ENCODE peak calls at places on chromosomes 7 and 10, in ten cellular contexts. One of them, this sample, is unnamed.
A peak's percentile ranks its signal among the peaks of the same experiment; 100 is the strongest.

GRCh38 chr7:106626376-106627293 is 34.3 kb downstream of the CCDC71L start:
- DNase-seq in posterior vena cava: no peak
- DNase-seq in germinal center: no peak
- DNase-seq in NCI-H2107: no peak
- DNase-seq in natural killer cell: no peak
- DNase-seq in EL: no peak
- DNase-seq in RKO: no peak
- DNase-seq in GM18507: no peak
- DNase-seq in stomach: no peak
- DNase-seq in stimulated activated CD4-positive, alpha-beta T cell treated with anti-CD3 and anti-CD28 coated beads, Interleukin-1b, Interleukin-23, amount 100 ng/mL, for 1 hour: no peak
- DNase-seq in this sample: no peak

GRCh38 chr7:894164-894867 is 18.0 kb downstream of the GET4 start:
- DNase-seq in posterior vena cava: no peak
- DNase-seq in germinal center: no peak
- DNase-seq in NCI-H2107: no peak
- DNase-seq in natural killer cell: no peak
- DNase-seq in EL: no peak
- DNase-seq in RKO: no peak
- DNase-seq in GM18507: no peak
- DNase-seq in stomach: no peak
- DNase-seq in stimulated activated CD4-positive, alpha-beta T cell treated with anti-CD3 and anti-CD28 coated beads, Interleukin-1b, Interleukin-23, amount 100 ng/mL, for 1 hour: no peak
- DNase-seq in this sample: no peak

GRCh38 chr7:138975343-138976104 is 5.7 kb downstream of the KIAA1549 start:
- DNase-seq in posterior vena cava: no peak
- DNase-seq in germinal center: no peak
- DNase-seq in NCI-H2107: peak; percentile 35
- DNase-seq in natural killer cell: no peak
- DNase-seq in EL: no peak
- DNase-seq in RKO: no peak
- DNase-seq in GM18507: no peak
- DNase-seq in stomach: no peak
- DNase-seq in stimulated activated CD4-positive, alpha-beta T cell treated with anti-CD3 and anti-CD28 coated beads, Interleukin-1b, Interleukin-23, amount 100 ng/mL, for 1 hour: no peak
- DNase-seq in this sample: no peak

GRCh38 chr10:48400850-48401220 is 94.4 kb downstream of the MAPK8 start:
- DNase-seq in posterior vena cava: no peak
- DNase-seq in germinal center: no peak
- DNase-seq in NCI-H2107: no peak
- DNase-seq in natural killer cell: no peak
- DNase-seq in EL: no peak
- DNase-seq in RKO: no peak
- DNase-seq in GM18507: no peak
- DNase-seq in stomach: no peak
- DNase-seq in stimulated activated CD4-positive, alpha-beta T cell treated with anti-CD3 and anti-CD28 coated beads, Interleukin-1b, Interleukin-23, amount 100 ng/mL, for 1 hour: no peak
- DNase-seq in this sample: no peak

GRCh38 chr7:28481131-28481926 is 69.0 kb downstream of the CREB5 start:
- DNase-seq in posterior vena cava: no peak
- DNase-seq in germinal center: no peak
- DNase-seq in NCI-H2107: no peak
- DNase-seq in natural killer cell: no peak
- DNase-seq in EL: peak; percentile 69
- DNase-seq in RKO: no peak
- DNase-seq in GM18507: peak; percentile 9
- DNase-seq in stomach: no peak
- DNase-seq in stimulated activated CD4-positive, alpha-beta T cell treated with anti-CD3 and anti-CD28 coated beads, Interleukin-1b, Interleukin-23, amount 100 ng/mL, for 1 hour: no peak
- DNase-seq in this sample: no peak

GRCh38 chr7:135519871-135520270 is 10.0 kb upstream of the CNOT4 start:
- DNase-seq in posterior vena cava: no peak
- DNase-seq in germinal center: no peak
- DNase-seq in NCI-H2107: no peak
- DNase-seq in natural killer cell: no peak
- DNase-seq in EL: no peak
- DNase-seq in RKO: no peak
- DNase-seq in GM18507: no peak
- DNase-seq in stomach: no peak
- DNase-seq in stimulated activated CD4-positive, alpha-beta T cell treated with anti-CD3 and anti-CD28 coated beads, Interleukin-1b, Interleukin-23, amount 100 ng/mL, for 1 hour: no peak
- DNase-seq in this sample: no peak

GRCh38 chr10:2985729-2986232 is 81.6 kb upstream of the PFKP start:
- DNase-seq in posterior vena cava: no peak
- DNase-seq in germinal center: no peak
- DNase-seq in NCI-H2107: no peak
- DNase-seq in natural killer cell: no peak
- DNase-seq in EL: peak; percentile 56
- DNase-seq in RKO: peak; percentile 75
- DNase-seq in GM18507: no peak
- DNase-seq in stomach: peak; percentile 56
- DNase-seq in stimulated activated CD4-positive, alpha-beta T cell treated with anti-CD3 and anti-CD28 coated beads, Interleukin-1b, Interleukin-23, amount 100 ng/mL, for 1 hour: no peak
- DNase-seq in this sample: no peak

GRCh38 chr10:29324220-29324831 is 35.5 kb downstream of the LYZL1 start:
- DNase-seq in posterior vena cava: no peak
- DNase-seq in germinal center: no peak
- DNase-seq in NCI-H2107: no peak
- DNase-seq in natural killer cell: no peak
- DNase-seq in EL: peak; percentile 72
- DNase-seq in RKO: no peak
- DNase-seq in GM18507: no peak
- DNase-seq in stomach: no peak
- DNase-seq in stimulated activated CD4-positive, alpha-beta T cell treated with anti-CD3 and anti-CD28 coated beads, Interleukin-1b, Interleukin-23, amount 100 ng/mL, for 1 hour: no peak
- DNase-seq in this sample: no peak

GRCh38 chr7:144738708-144739314 is 97.0 kb downstream of the TPK1 start:
- DNase-seq in posterior vena cava: no peak
- DNase-seq in germinal center: peak; percentile 2
- DNase-seq in NCI-H2107: no peak
- DNase-seq in natural killer cell: no peak
- DNase-seq in EL: peak; percentile 2
- DNase-seq in RKO: peak; percentile 70
- DNase-seq in GM18507: no peak
- DNase-seq in stomach: no peak
- DNase-seq in stimulated activated CD4-positive, alpha-beta T cell treated with anti-CD3 and anti-CD28 coated beads, Interleukin-1b, Interleukin-23, amount 100 ng/mL, for 1 hour: no peak
- DNase-seq in this sample: no peak

GRCh38 chr10:89566095-89566950 is 30.9 kb upstream of the SLC16A12 start:
- DNase-seq in posterior vena cava: no peak
- DNase-seq in germinal center: no peak
- DNase-seq in NCI-H2107: no peak
- DNase-seq in natural killer cell: no peak
- DNase-seq in EL: no peak
- DNase-seq in RKO: no peak
- DNase-seq in GM18507: no peak
- DNase-seq in stomach: no peak
- DNase-seq in stimulated activated CD4-positive, alpha-beta T cell treated with anti-CD3 and anti-CD28 coated beads, Interleukin-1b, Interleukin-23, amount 100 ng/mL, for 1 hour: no peak
- DNase-seq in this sample: no peak

GRCh38 chr7:128940494-128941322 is 3.0 kb downstream of the IRF5 start:
- DNase-seq in posterior vena cava: peak; percentile 93
- DNase-seq in germinal center: peak; percentile 90
- DNase-seq in NCI-H2107: no peak
- DNase-seq in natural killer cell: no peak
- DNase-seq in EL: no peak
- DNase-seq in RKO: no peak
- DNase-seq in GM18507: peak; percentile 76
- DNase-seq in stomach: peak; percentile 63
- DNase-seq in stimulated activated CD4-positive, alpha-beta T cell treated with anti-CD3 and anti-CD28 coated beads, Interleukin-1b, Interleukin-23, amount 100 ng/mL, for 1 hour: no peak
- DNase-seq in this sample: peak; percentile 69

GRCh38 chr10:31604141-31604540 is 285.1 kb downstream of the ZEB1 start:
- DNase-seq in posterior vena cava: no peak
- DNase-seq in germinal center: no peak
- DNase-seq in NCI-H2107: no peak
- DNase-seq in natural killer cell: no peak
- DNase-seq in EL: peak; percentile 62
- DNase-seq in RKO: no peak
- DNase-seq in GM18507: no peak
- DNase-seq in stomach: no peak
- DNase-seq in stimulated activated CD4-positive, alpha-beta T cell treated with anti-CD3 and anti-CD28 coated beads, Interleukin-1b, Interleukin-23, amount 100 ng/mL, for 1 hour: no peak
- DNase-seq in this sample: peak; percentile 82

GRCh38 chr10:77946084-77946483 is 19.5 kb upstream of the DLG5 start:
- DNase-seq in posterior vena cava: no peak
- DNase-seq in germinal center: no peak
- DNase-seq in NCI-H2107: no peak
- DNase-seq in natural killer cell: no peak
- DNase-seq in EL: peak; percentile 23
- DNase-seq in RKO: no peak
- DNase-seq in GM18507: no peak
- DNase-seq in stomach: no peak
- DNase-seq in stimulated activated CD4-positive, alpha-beta T cell treated with anti-CD3 and anti-CD28 coated beads, Interleukin-1b, Interleukin-23, amount 100 ng/mL, for 1 hour: no peak
- DNase-seq in this sample: no peak

GRCh38 chr10:133132711-133133291 is 27.2 kb upstream of the KNDC1 start:
- DNase-seq in posterior vena cava: peak; percentile 64
- DNase-seq in germinal center: no peak
- DNase-seq in NCI-H2107: no peak
- DNase-seq in natural killer cell: no peak
- DNase-seq in EL: no peak
- DNase-seq in RKO: no peak
- DNase-seq in GM18507: no peak
- DNase-seq in stomach: no peak
- DNase-seq in stimulated activated CD4-positive, alpha-beta T cell treated with anti-CD3 and anti-CD28 coated beads, Interleukin-1b, Interleukin-23, amount 100 ng/mL, for 1 hour: no peak
- DNase-seq in this sample: no peak

GRCh38 chr10:15751048-15751447 is 31.3 kb upstream of the ITGA8 start:
- DNase-seq in posterior vena cava: no peak
- DNase-seq in germinal center: no peak
- DNase-seq in NCI-H2107: no peak
- DNase-seq in natural killer cell: no peak
- DNase-seq in EL: no peak
- DNase-seq in RKO: no peak
- DNase-seq in GM18507: no peak
- DNase-seq in stomach: no peak
- DNase-seq in stimulated activated CD4-positive, alpha-beta T cell treated with anti-CD3 and anti-CD28 coated beads, Interleukin-1b, Interleukin-23, amount 100 ng/mL, for 1 hour: no peak
- DNase-seq in this sample: no peak

GRCh38 chr10:50437248-50437647 is 185.9 kb upstream of the ASAH2 start:
- DNase-seq in posterior vena cava: no peak
- DNase-seq in germinal center: no peak
- DNase-seq in NCI-H2107: no peak
- DNase-seq in natural killer cell: no peak
- DNase-seq in EL: no peak
- DNase-seq in RKO: no peak
- DNase-seq in GM18507: no peak
- DNase-seq in stomach: no peak
- DNase-seq in stimulated activated CD4-positive, alpha-beta T cell treated with anti-CD3 and anti-CD28 coated beads, Interleukin-1b, Interleukin-23, amount 100 ng/mL, for 1 hour: no peak
- DNase-seq in this sample: no peak

GRCh38 chr10:48606530-48607355 is 1.9 kb upstream of the ARHGAP22 start:
- DNase-seq in posterior vena cava: no peak
- DNase-seq in germinal center: no peak
- DNase-seq in NCI-H2107: no peak
- DNase-seq in natural killer cell: no peak
- DNase-seq in EL: peak; percentile 99
- DNase-seq in RKO: peak; percentile 100
- DNase-seq in GM18507: no peak
- DNase-seq in stomach: no peak
- DNase-seq in stimulated activated CD4-positive, alpha-beta T cell treated with anti-CD3 and anti-CD28 coated beads, Interleukin-1b, Interleukin-23, amount 100 ng/mL, for 1 hour: no peak
- DNase-seq in this sample: peak; percentile 72